ENCODE peak calls at places on chromosomes 5 and 9, in five cellular contexts. G is tibial artery; W is neural progenitor cell; T is hepatocyte; M is naive thymus-derived CD4-positive, alpha-beta T cell. F is an unnamed sample.
A peak's percentile ranks its signal among the peaks of the same experiment; 100 is the strongest.

GRCh38 chr5:127080001-127080478 is 6.7 kb upstream of the C5orf63 start:
- DNase-seq in T (peak; percentile 53), G (peak; percentile 22), W (peak; percentile 21), M (no peak), F (no peak)

GRCh38 chr9:87382902-87383301 is 114.8 kb upstream of the DAPK1 start:
- DNase-seq in M (no peak), G (peak; percentile 58), T (no peak), W (no peak), F (no peak)

GRCh38 chr9:89893886-89894285 is 289.1 kb downstream of the GADD45G start:
- DNase-seq in W (no peak), G (no peak), T (no peak), M (no peak), F (no peak)

GRCh38 chr5:67518227-67518626 is 321.6 kb upstream of the CD180 start:
- DNase-seq in M (no peak), G (no peak), T (no peak), W (no peak), F (no peak)

GRCh38 chr9:4235951-4236804 is 63.7 kb downstream of the GLIS3 start:
- DNase-seq in W (no peak), M (no peak), G (no peak), T (peak; percentile 56), F (no peak)

GRCh38 chr9:99906403-99907207 is at the start of gene STX17:
- DNase-seq in T (peak; percentile 90), G (peak; percentile 61), M (peak; percentile 90), W (peak; percentile 88), F (peak; percentile 77)

GRCh38 chr5:125560476-125561225 is 814.2 kb upstream of the ZNF608 start:
- DNase-seq in G (no peak), W (no peak), M (no peak), T (no peak), F (no peak)

GRCh38 chr9:112777914-112778313 is 27.4 kb downstream of the SNX30 start:
- DNase-seq in G (no peak), T (no peak), M (no peak), W (no peak), F (no peak)

GRCh38 chr5:142425286-142426065 is 100.7 kb upstream of the SPRY4 start:
- DNase-seq in W (no peak), G (no peak), M (no peak), T (no peak), F (no peak)

GRCh38 chr5:5795074-5795779 is 372.8 kb downstream of the ICE1 start:
- DNase-seq in M (no peak), G (no peak), W (no peak), T (no peak), F (peak; percentile 41)

GRCh38 chr5:117943120-117943519 is 1045.2 kb downstream of the DTWD2 start:
- DNase-seq in M (no peak), W (no peak), G (no peak), T (no peak), F (no peak)

GRCh38 chr5:173501922-173502321 is 114.5 kb downstream of the BOD1 start:
- DNase-seq in W (no peak), T (no peak), M (no peak), G (no peak), F (no peak)

GRCh38 chr5:159915913-159916840 is at the start of gene ADRA1B:
- DNase-seq in M (peak; percentile 38), G (peak; percentile 70), W (peak; percentile 92), T (peak; percentile 88), F (peak; percentile 78)

GRCh38 chr5:35309365-35310130 is 79.3 kb upstream of the PRLR start:
- DNase-seq in M (no peak), T (no peak), G (no peak), W (no peak), F (no peak)

GRCh38 chr9:13896047-13896446 is 417.9 kb downstream of the NFIB start:
- DNase-seq in T (no peak), W (no peak), G (no peak), M (no peak), F (no peak)

GRCh38 chr5:31990296-31990695 is 183.8 kb downstream of the GOLPH3 start:
- DNase-seq in M (no peak), W (no peak), G (no peak), T (no peak), F (no peak)

GRCh38 chr5:98793223-98793622 is 19.8 kb downstream of the RGMB start:
- DNase-seq in M (no peak), W (no peak), G (no peak), T (no peak), F (no peak)

GRCh38 chr5:151600069-151600665 is 9.0 kb upstream of the FAT2 start:
- DNase-seq in T (no peak), G (no peak), W (no peak), M (no peak), F (no peak)

GRCh38 chr5:128304121-128304520 is 220.6 kb downstream of the SLC12A2 start:
- DNase-seq in M (no peak), T (peak; percentile 19), G (no peak), W (no peak), F (no peak)

GRCh38 chr9:34513567-34514214 is 9.1 kb downstream of the ENHO start:
- DNase-seq in M (no peak), T (peak; percentile 18), W (peak; percentile 76), G (peak; percentile 37), F (no peak)

GRCh38 chr5:150412319-150413175 is at the start of gene CD74:
- DNase-seq in W (peak; percentile 67), G (peak; percentile 79), M (peak; percentile 92), T (peak; percentile 85), F (peak; percentile 71)

GRCh38 chr5:150409638-150410523 is 2.8 kb downstream of the CD74 start:
- DNase-seq in T (peak; percentile 91), G (peak; percentile 87), W (peak; percentile 90), M (peak; percentile 44), F (peak; percentile 51)

GRCh38 chr5:150411245-150411979 is 1.3 kb downstream of the CD74 start:
- DNase-seq in T (peak; percentile 34), W (peak; percentile 21), G (peak; percentile 59), M (peak; percentile 71), F (no peak)

GRCh38 chr5:150410524-150411244 is 2.0 kb downstream of the CD74 start:
- DNase-seq in T (peak; percentile 86), M (peak; percentile 69), W (peak; percentile 87), G (peak; percentile 74), F (peak; percentile 84)

GRCh38 chr5:150413176-150413901 is 629 bp upstream of the CD74 start:
- DNase-seq in W (no peak), T (peak; percentile 3), M (no peak), G (no peak), F (no peak)
- H3K4me3 ChIP-seq in W (peak overlapping the region; percentile 36), T (no peak overlapping the region), M (peak overlapping the region; percentile 83), G (no peak overlapping the region), F (peak overlapping the region; percentile 61)

GRCh38 chr5:1107167-1108007 is 4.5 kb downstream of the SLC12A7 start:
- DNase-seq in M (no peak), T (peak; percentile 65), W (no peak), G (no peak), F (no peak)
- H3K4me1 ChIP-seq in M (peaks cover 32% of the 10 kb centered on the region), T (peaks cover 59% of the 10 kb centered on the region), W (peaks cover 39% of the 10 kb centered on the region), G (peaks cover 18% of the 10 kb centered on the region), F (peaks cover 83% of the 10 kb centered on the region)

DNA sequence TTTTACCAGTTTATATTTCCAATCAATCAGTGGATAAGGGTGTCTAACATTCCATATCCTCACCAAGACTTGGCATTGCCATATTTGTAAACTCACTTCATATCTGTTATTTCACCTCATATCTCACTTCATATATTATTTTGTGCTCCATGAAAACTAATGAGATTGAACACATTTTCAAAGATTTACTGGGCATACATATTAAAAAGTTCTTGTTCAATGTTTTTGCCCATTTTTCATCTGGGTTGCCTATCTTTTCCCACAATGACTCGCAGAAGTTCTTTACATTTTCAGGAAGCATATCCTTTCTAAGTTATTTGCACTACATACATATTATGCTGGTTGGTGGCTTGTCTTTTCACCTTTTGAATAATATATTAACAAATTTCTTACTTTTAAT is 15.3 kb downstream of the ZNF510 start:
- DNase-seq in W (no peak), G (no peak), M (no peak), T (no peak), F (no peak)
- H3K9me3 ChIP-seq in W (peaks cover 80% of the 10 kb centered on the region), G (peaks cover 91% of the 10 kb centered on the region), M (peaks cover 96% of the 10 kb centered on the region), T (peaks cover 100% of the 10 kb centered on the region), F (peaks cover 94% of the 10 kb centered on the region)

DNA sequence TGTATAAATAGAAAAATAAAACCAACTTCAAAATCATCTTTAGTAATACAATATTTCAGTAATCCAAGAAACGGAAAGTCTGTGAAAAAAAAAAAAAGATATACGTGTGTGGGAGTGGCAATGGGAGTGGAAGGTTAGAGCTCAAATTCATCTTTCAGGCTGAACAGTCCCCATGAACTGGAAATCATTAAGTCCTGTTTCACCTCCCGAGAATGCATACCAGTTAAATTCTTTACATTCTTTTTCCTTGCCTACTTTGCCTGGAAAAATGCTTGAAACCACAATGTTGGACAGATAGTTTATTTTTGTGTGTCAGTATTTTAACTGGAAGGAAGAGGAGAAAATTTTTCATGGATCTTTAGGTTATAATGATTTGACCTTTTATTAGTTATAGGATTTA is 166.8 kb downstream of the MUSK start:
- DNase-seq in G (no peak), T (no peak), W (no peak), M (no peak), F (no peak)
- H3K4me3 ChIP-seq in G (no peak overlapping the region), T (no peak overlapping the region), W (no peak overlapping the region), M (no peak overlapping the region), F (no peak overlapping the region)

GRCh38 chr9:129608561-129609481 is 12.1 kb downstream of the C9orf50 start:
- DNase-seq in T (peak; percentile 38), W (no peak), M (no peak), G (no peak), F (no peak)

GRCh38 chr9:129611302-129611800 is 9.6 kb downstream of the C9orf50 start:
- DNase-seq in T (no peak), G (no peak), M (no peak), W (no peak), F (no peak)

GRCh38 chr9:129610473-129611301 is 10.2 kb downstream of the C9orf50 start:
- DNase-seq in M (peak; percentile 76), G (peak; percentile 73), W (peak; percentile 91), T (peak; percentile 91), F (peak; percentile 79)

GRCh38 chr9:129609486-129610192 is 11.3 kb downstream of the C9orf50 start:
- DNase-seq in W (peak; percentile 71), M (peak; percentile 41), T (peak; percentile 55), G (peak; percentile 62), F (peak; percentile 50)

GRCh38 chr9:129610193-129610472 is 10.8 kb downstream of the C9orf50 start:
- DNase-seq in G (no peak), W (no peak), M (no peak), T (no peak), F (no peak)
- H3K4me1 ChIP-seq in G (peaks cover 44% of the 10 kb centered on the region), W (peaks cover 21% of the 10 kb centered on the region), M (peaks cover 21% of the 10 kb centered on the region), T (peaks cover 29% of the 10 kb centered on the region), F (peaks cover 32% of the 10 kb centered on the region)

GRCh38 chr5:81773574-81773973 is 22.7 kb upstream of the SSBP2 start:
- DNase-seq in T (no peak), W (no peak), M (no peak), G (no peak), F (no peak)
- H3K9me3 ChIP-seq in T (no peaks in the 10 kb centered on the region), W (no peaks in the 10 kb centered on the region), M (no peaks in the 10 kb centered on the region), G (no peaks in the 10 kb centered on the region), F (peaks cover 6% of the 10 kb centered on the region)

GRCh38 chr5:39270172-39270848 is 50.9 kb upstream of the FYB1 start:
- DNase-seq in M (no peak), T (no peak), G (no peak), W (no peak), F (no peak)
- H3K4me3 ChIP-seq in M (peak overlapping the region; percentile 19), T (no peak overlapping the region), G (no peak overlapping the region), W (no peak overlapping the region), F (no peak overlapping the region)

GRCh38 chr9:35731415-35732184 is 395 bp downstream of the TLN1 start:
- DNase-seq in W (no peak), G (peak; percentile 58), T (no peak), M (no peak), F (no peak)
- H3K4me1 ChIP-seq in W (peaks cover 50% of the 10 kb centered on the region), G (peaks cover 49% of the 10 kb centered on the region), T (peaks cover 56% of the 10 kb centered on the region), M (peaks cover 62% of the 10 kb centered on the region), F (peaks cover 70% of the 10 kb centered on the region)

F was measured in heart right ventricle.